ENCODE peak calls at places on chromosomes 6 and 20, in seven cellular contexts. One of them, this sample, is unnamed.
A peak's percentile ranks its signal among the peaks of the same experiment; 100 is the strongest.

GRCh38 chr6:148457843-148458159 is 115.2 kb downstream of the SASH1 start:
- DNase-seq in fibroblast of lung: no peak
- DNase-seq in effector memory CD4-positive, alpha-beta T cell: no peak
- DNase-seq in activated naive CD4-positive, alpha-beta T cell: no peak
- DNase-seq in stimulated activated CD8-positive, alpha-beta memory T cell treated with anti-CD3 and anti-CD28 coated beads, Interleukin-7, amount 100 ng/mL, for 1 hour: no peak
- DNase-seq in skeletal muscle cell: no peak
- DNase-seq in foreskin fibroblast: no peak
- DNase-seq in this sample: no peak

GRCh38 chr6:121932071-121933009 is 467.1 kb upstream of the HSF2 start:
- DNase-seq in activated naive CD4-positive, alpha-beta T cell: no peak
- DNase-seq in effector memory CD4-positive, alpha-beta T cell: no peak
- DNase-seq in foreskin fibroblast: peak; percentile 99
- DNase-seq in fibroblast of lung: peak; percentile 92
- DNase-seq in stimulated activated CD8-positive, alpha-beta memory T cell treated with anti-CD3 and anti-CD28 coated beads, Interleukin-7, amount 100 ng/mL, for 1 hour: no peak
- DNase-seq in skeletal muscle cell: peak; percentile 88
- DNase-seq in this sample: peak; percentile 95

GRCh38 chr6:41538556-41539182 is 7.5 kb upstream of the FOXP4 start:
- DNase-seq in activated naive CD4-positive, alpha-beta T cell: no peak
- DNase-seq in effector memory CD4-positive, alpha-beta T cell: no peak
- DNase-seq in stimulated activated CD8-positive, alpha-beta memory T cell treated with anti-CD3 and anti-CD28 coated beads, Interleukin-7, amount 100 ng/mL, for 1 hour: no peak
- DNase-seq in skeletal muscle cell: no peak
- DNase-seq in foreskin fibroblast: peak; percentile 60
- DNase-seq in fibroblast of lung: no peak
- DNase-seq in this sample: no peak

GRCh38 chr20:2585811-2586210 is 49.4 kb downstream of the TMC2 start:
- DNase-seq in activated naive CD4-positive, alpha-beta T cell: no peak
- DNase-seq in fibroblast of lung: peak; percentile 59
- DNase-seq in foreskin fibroblast: peak; percentile 88
- DNase-seq in effector memory CD4-positive, alpha-beta T cell: no peak
- DNase-seq in skeletal muscle cell: peak; percentile 54
- DNase-seq in stimulated activated CD8-positive, alpha-beta memory T cell treated with anti-CD3 and anti-CD28 coated beads, Interleukin-7, amount 100 ng/mL, for 1 hour: no peak
- DNase-seq in this sample: no peak

GRCh38 chr6:170125447-170126300 is 165.2 kb downstream of the DLL1 start:
- DNase-seq in effector memory CD4-positive, alpha-beta T cell: no peak
- DNase-seq in foreskin fibroblast: no peak
- DNase-seq in stimulated activated CD8-positive, alpha-beta memory T cell treated with anti-CD3 and anti-CD28 coated beads, Interleukin-7, amount 100 ng/mL, for 1 hour: no peak
- DNase-seq in fibroblast of lung: no peak
- DNase-seq in activated naive CD4-positive, alpha-beta T cell: no peak
- DNase-seq in skeletal muscle cell: no peak
- DNase-seq in this sample: no peak

GRCh38 chr6:43070028-43070632 is 6.0 kb upstream of the PTK7 start:
- DNase-seq in foreskin fibroblast: peak; percentile 84
- DNase-seq in activated naive CD4-positive, alpha-beta T cell: no peak
- DNase-seq in effector memory CD4-positive, alpha-beta T cell: no peak
- DNase-seq in skeletal muscle cell: no peak
- DNase-seq in fibroblast of lung: peak; percentile 59
- DNase-seq in stimulated activated CD8-positive, alpha-beta memory T cell treated with anti-CD3 and anti-CD28 coated beads, Interleukin-7, amount 100 ng/mL, for 1 hour: no peak
- DNase-seq in this sample: peak; percentile 54

GRCh38 chr6:126657556-126658129 is 317.7 kb downstream of the CENPW start:
- DNase-seq in effector memory CD4-positive, alpha-beta T cell: no peak
- DNase-seq in stimulated activated CD8-positive, alpha-beta memory T cell treated with anti-CD3 and anti-CD28 coated beads, Interleukin-7, amount 100 ng/mL, for 1 hour: no peak
- DNase-seq in foreskin fibroblast: peak; percentile 73
- DNase-seq in fibroblast of lung: peak; percentile 27
- DNase-seq in activated naive CD4-positive, alpha-beta T cell: no peak
- DNase-seq in skeletal muscle cell: peak; percentile 8
- DNase-seq in this sample: no peak

GRCh38 chr20:15604406-15604805 is 968.8 kb downstream of the KIF16B start:
- DNase-seq in activated naive CD4-positive, alpha-beta T cell: no peak
- DNase-seq in stimulated activated CD8-positive, alpha-beta memory T cell treated with anti-CD3 and anti-CD28 coated beads, Interleukin-7, amount 100 ng/mL, for 1 hour: no peak
- DNase-seq in skeletal muscle cell: no peak
- DNase-seq in effector memory CD4-positive, alpha-beta T cell: no peak
- DNase-seq in fibroblast of lung: no peak
- DNase-seq in foreskin fibroblast: no peak
- DNase-seq in this sample: no peak

GRCh38 chr6:108961985-108962384 is 113.8 kb downstream of the ARMC2 start:
- DNase-seq in foreskin fibroblast: peak; percentile 84
- DNase-seq in effector memory CD4-positive, alpha-beta T cell: no peak
- DNase-seq in activated naive CD4-positive, alpha-beta T cell: no peak
- DNase-seq in skeletal muscle cell: peak; percentile 75
- DNase-seq in fibroblast of lung: peak; percentile 89
- DNase-seq in stimulated activated CD8-positive, alpha-beta memory T cell treated with anti-CD3 and anti-CD28 coated beads, Interleukin-7, amount 100 ng/mL, for 1 hour: no peak
- DNase-seq in this sample: no peak

GRCh38 chr6:31882344-31882743 is 3.5 kb upstream of the SLC44A4 start:
- DNase-seq in activated naive CD4-positive, alpha-beta T cell: no peak
- DNase-seq in foreskin fibroblast: peak; percentile 78
- DNase-seq in stimulated activated CD8-positive, alpha-beta memory T cell treated with anti-CD3 and anti-CD28 coated beads, Interleukin-7, amount 100 ng/mL, for 1 hour: no peak
- DNase-seq in effector memory CD4-positive, alpha-beta T cell: no peak
- DNase-seq in skeletal muscle cell: no peak
- DNase-seq in fibroblast of lung: peak; percentile 31
- DNase-seq in this sample: no peak

GRCh38 chr20:44075950-44076232 is 111.1 kb downstream of the JPH2 start:
- DNase-seq in skeletal muscle cell: no peak
- DNase-seq in effector memory CD4-positive, alpha-beta T cell: no peak
- DNase-seq in activated naive CD4-positive, alpha-beta T cell: no peak
- DNase-seq in foreskin fibroblast: no peak
- DNase-seq in fibroblast of lung: no peak
- DNase-seq in stimulated activated CD8-positive, alpha-beta memory T cell treated with anti-CD3 and anti-CD28 coated beads, Interleukin-7, amount 100 ng/mL, for 1 hour: no peak
- DNase-seq in this sample: no peak

GRCh38 chr20:37397076-37397953 is 51.4 kb downstream of the SRC start:
- DNase-seq in stimulated activated CD8-positive, alpha-beta memory T cell treated with anti-CD3 and anti-CD28 coated beads, Interleukin-7, amount 100 ng/mL, for 1 hour: no peak
- DNase-seq in fibroblast of lung: peak; percentile 28
- DNase-seq in effector memory CD4-positive, alpha-beta T cell: no peak
- DNase-seq in activated naive CD4-positive, alpha-beta T cell: no peak
- DNase-seq in foreskin fibroblast: peak; percentile 45
- DNase-seq in skeletal muscle cell: no peak
- DNase-seq in this sample: no peak

GRCh38 chr6:25675172-25675571 is 23.2 kb downstream of the SCGN start:
- DNase-seq in activated naive CD4-positive, alpha-beta T cell: no peak
- DNase-seq in fibroblast of lung: no peak
- DNase-seq in stimulated activated CD8-positive, alpha-beta memory T cell treated with anti-CD3 and anti-CD28 coated beads, Interleukin-7, amount 100 ng/mL, for 1 hour: no peak
- DNase-seq in foreskin fibroblast: no peak
- DNase-seq in skeletal muscle cell: no peak
- DNase-seq in effector memory CD4-positive, alpha-beta T cell: no peak
- DNase-seq in this sample: no peak

GRCh38 chr6:162058281-162058875 is 669.2 kb downstream of the PRKN start:
- DNase-seq in effector memory CD4-positive, alpha-beta T cell: no peak
- DNase-seq in skeletal muscle cell: no peak
- DNase-seq in foreskin fibroblast: no peak
- DNase-seq in stimulated activated CD8-positive, alpha-beta memory T cell treated with anti-CD3 and anti-CD28 coated beads, Interleukin-7, amount 100 ng/mL, for 1 hour: no peak
- DNase-seq in activated naive CD4-positive, alpha-beta T cell: no peak
- DNase-seq in fibroblast of lung: peak; percentile 72
- DNase-seq in this sample: no peak

GRCh38 chr6:54361188-54361587 is 52.9 kb downstream of the TINAG start:
- DNase-seq in foreskin fibroblast: no peak
- DNase-seq in effector memory CD4-positive, alpha-beta T cell: no peak
- DNase-seq in stimulated activated CD8-positive, alpha-beta memory T cell treated with anti-CD3 and anti-CD28 coated beads, Interleukin-7, amount 100 ng/mL, for 1 hour: no peak
- DNase-seq in skeletal muscle cell: no peak
- DNase-seq in activated naive CD4-positive, alpha-beta T cell: no peak
- DNase-seq in fibroblast of lung: no peak
- DNase-seq in this sample: no peak

GRCh38 chr6:40587240-40588069 is at the start of gene LRFN2:
- DNase-seq in foreskin fibroblast: peak; percentile 87
- DNase-seq in activated naive CD4-positive, alpha-beta T cell: peak; percentile 56
- DNase-seq in skeletal muscle cell: peak; percentile 7
- DNase-seq in stimulated activated CD8-positive, alpha-beta memory T cell treated with anti-CD3 and anti-CD28 coated beads, Interleukin-7, amount 100 ng/mL, for 1 hour: peak; percentile 28
- DNase-seq in fibroblast of lung: peak; percentile 69
- DNase-seq in effector memory CD4-positive, alpha-beta T cell: no peak
- DNase-seq in this sample: peak; percentile 15

This sample was measured in amniotic stem cell.